ENCODE peak calls at places on chromosomes 5 and 9, in ten cellular contexts. U, P, C, O, G, M, E, W, A and L are unnamed samples.

GRCh38 chr9:110180713-110181434 is 27.1 kb downstream of the C9orf152 start:
- DNase-seq in U (no peak), P (no peak), C (no peak), O (no peak), G (no peak), M (no peak), E (peak; percentile 62), W (peak; percentile 31), A (no peak), L (no peak)

GRCh38 chr9:119026120-119026519 is 343.1 kb downstream of the BRINP1 start:
- DNase-seq in U (no peak), P (no peak), C (no peak), O (peak; percentile 86), G (peak; percentile 54), M (peak; percentile 8), E (no peak), W (no peak), A (no peak), L (no peak)

GRCh38 chr5:171835066-171835465 is 49.4 kb downstream of the SMIM23 start:
- DNase-seq in U (no peak), P (peak; percentile 4), C (no peak), O (no peak), G (no peak), M (no peak), E (no peak), W (no peak), A (no peak), L (no peak)

GRCh38 chr9:93603011-93603410 is 26.6 kb downstream of the PHF2 start:
- DNase-seq in U (no peak), P (no peak), C (no peak), O (no peak), G (no peak), M (no peak), E (no peak), W (no peak), A (no peak), L (no peak)

GRCh38 chr5:106964102-106964501 is 706.6 kb downstream of the EFNA5 start:
- DNase-seq in U (no peak), P (no peak), C (no peak), O (no peak), G (no peak), M (no peak), E (peak; percentile 79), W (no peak), A (no peak), L (no peak)

GRCh38 chr9:112072721-112073553 is 102.2 kb downstream of the SUSD1 start:
- DNase-seq in U (no peak), P (no peak), C (no peak), O (no peak), G (no peak), M (peak; percentile 6), E (no peak), W (no peak), A (no peak), L (no peak)

GRCh38 chr9:113219972-113220371 is 1.1 kb downstream of the FKBP15 start:
- DNase-seq in U (no peak), P (no peak), C (no peak), O (no peak), G (no peak), M (no peak), E (no peak), W (no peak), A (no peak), L (peak; percentile 55)

GRCh38 chr5:116452774-116453368 is 121.8 kb downstream of the SEMA6A start:
- DNase-seq in U (no peak), P (no peak), C (no peak), O (no peak), G (no peak), M (no peak), E (no peak), W (no peak), A (no peak), L (no peak)

GRCh38 chr9:22010881-22011625 is 1.9 kb upstream of the CDKN2B start:
- DNase-seq in U (no peak), P (peak; percentile 52), C (no peak), O (no peak), G (no peak), M (no peak), E (peak; percentile 54), W (peak; percentile 87), A (no peak), L (no peak)

GRCh38 chr9:83956288-83957028 is 23.6 kb downstream of the HNRNPK start:
- DNase-seq in U (no peak), P (peak; percentile 93), C (peak; percentile 89), O (peak; percentile 41), G (peak; percentile 59), M (peak; percentile 91), E (no peak), W (peak; percentile 90), A (peak; percentile 90), L (peak; percentile 24)

GRCh38 chr9:61673664-61674381 is 484.0 kb downstream of the SPATA31A7 start:
- DNase-seq in U (no peak), P (peak; percentile 59), C (no peak), O (no peak), G (no peak), M (no peak), E (no peak), W (no peak), A (no peak), L (no peak)

GRCh38 chr9:128987800-128988199 is 40.3 kb downstream of the NUP188 start:
- DNase-seq in U (no peak), P (no peak), C (no peak), O (no peak), G (no peak), M (no peak), E (no peak), W (no peak), A (no peak), L (no peak)

GRCh38 chr9:93533863-93534262 is 42.5 kb upstream of the PHF2 start:
- DNase-seq in U (no peak), P (no peak), C (no peak), O (no peak), G (no peak), M (no peak), E (no peak), W (peak; percentile 44), A (no peak), L (no peak)

GRCh38 chr5:123735384-123735783 is 223.4 kb downstream of the CSNK1G3 start:
- DNase-seq in U (no peak), P (no peak), C (no peak), O (no peak), G (no peak), M (no peak), E (no peak), W (no peak), A (no peak), L (no peak)

GRCh38 chr5:75051217-75051751 is 1.1 kb downstream of the GCNT4 start:
- DNase-seq in U (no peak), P (peak; percentile 56), C (peak; percentile 70), O (no peak), G (no peak), M (peak; percentile 74), E (no peak), W (peak; percentile 19), A (no peak), L (no peak)

GRCh38 chr5:174798411-174798930 is 74.1 kb downstream of the MSX2 start:
- DNase-seq in U (no peak), P (no peak), C (no peak), O (no peak), G (no peak), M (no peak), E (no peak), W (no peak), A (no peak), L (no peak)

GRCh38 chr5:1514027-1514818 is 9.5 kb downstream of the LPCAT1 start:
- DNase-seq in U (no peak), P (peak; percentile 75), C (peak; percentile 22), O (no peak), G (no peak), M (peak; percentile 4), E (no peak), W (peak; percentile 49), A (peak; percentile 74), L (no peak)

GRCh38 chr9:99634185-99634584 is 187.5 kb upstream of the NR4A3 start:
- DNase-seq in U (no peak), P (no peak), C (no peak), O (no peak), G (no peak), M (no peak), E (no peak), W (no peak), A (no peak), L (no peak)

GRCh38 chr5:96788112-96788749 is 19.5 kb downstream of the ERAP1 start:
- DNase-seq in U (no peak), P (no peak), C (no peak), O (no peak), G (no peak), M (no peak), E (no peak), W (no peak), A (no peak), L (no peak)

GRCh38 chr9:98091735-98092632 is 27.0 kb downstream of the TRIM14 start:
- DNase-seq in U (no peak), P (no peak), C (no peak), O (no peak), G (no peak), M (peak; percentile 5), E (no peak), W (peak; percentile 79), A (peak; percentile 63), L (no peak)

GRCh38 chr9:136572003-136572595 is 26.3 kb upstream of the NOTCH1 start:
- DNase-seq in U (no peak), P (no peak), C (no peak), O (no peak), G (no peak), M (no peak), E (no peak), W (peak; percentile 97), A (no peak), L (no peak)

GRCh38 chr9:131669234-131670172 is 70.4 kb downstream of the RAPGEF1 start:
- DNase-seq in U (no peak), P (no peak), C (no peak), O (no peak), G (no peak), M (no peak), E (no peak), W (no peak), A (no peak), L (no peak)
- TF ChIP-seq POLR2AphosphoS5 in U (no peak), P (no peak), C (no peak), O (no peak), G (no peak), M (no peak), E (no peak), W (no peak), A (no peak), L (no peak)

GRCh38 chr9:29691758-29692407 is 2118.6 kb upstream of the C9orf72 start:
- DNase-seq in U (peak; percentile 23), P (no peak), C (no peak), O (no peak), G (no peak), M (no peak), E (no peak), W (peak; percentile 92), A (no peak), L (no peak)
- TF ChIP-seq CTCF in U (peak; percentile 48), P (no peak), C (no peak), O (no peak), G (no peak), M (no peak), E (no peak), W (peak; percentile 90), A (no peak), L (no peak)

GRCh38 chr9:37422289-37423104 is at the start of gene GRHPR:
- DNase-seq in U (peak; percentile 52), P (peak; percentile 98), C (peak; percentile 91), O (peak; percentile 77), G (peak; percentile 87), M (peak; percentile 94), E (peak; percentile 84), W (peak; percentile 88), A (peak; percentile 95), L (peak; percentile 88)
- TF ChIP-seq POLR2AphosphoS5 in U (peak; percentile 93), P (peak; percentile 95), C (peak; percentile 88), O (peak; percentile 80), G (peak; percentile 89), M (peak; percentile 88), E (peak; percentile 73), W (peak; percentile 98), A (peak; percentile 26), L (peak; percentile 76)

GRCh38 chr5:143717400-143717799 is 94.6 kb upstream of the HMHB1 start:
- DNase-seq in U (no peak), P (no peak), C (no peak), O (no peak), G (no peak), M (no peak), E (peak; percentile 11), W (no peak), A (no peak), L (no peak)
- TF ChIP-seq CTCF in U (no peak), P (no peak), C (no peak), O (no peak), G (no peak), M (no peak), E (no peak), W (no peak), A (no peak), L (no peak)